ENCODE peak calls at places on chromosomes 11 and 22, in four cellular contexts. One of them, this sample, is unnamed.

GRCh38 chr11:120137611-120138521 is at the start of gene TRIM29:
- DNase-seq in psoas muscle: no peak
- DNase-seq in occipital lobe: no peak
- DNase-seq in SK-MEL-5: no peak
- DNase-seq in this sample: peak; percentile 2

GRCh38 chr11:3030289-3031070 is 26.7 kb downstream of the CARS1 start:
- DNase-seq in occipital lobe: no peak
- DNase-seq in psoas muscle: no peak
- DNase-seq in SK-MEL-5: no peak
- DNase-seq in this sample: no peak

GRCh38 chr22:28034760-28035401 is 115.8 kb upstream of the PITPNB start:
- DNase-seq in psoas muscle: peak; percentile 95
- DNase-seq in occipital lobe: peak; percentile 81
- DNase-seq in SK-MEL-5: no peak
- DNase-seq in this sample: peak; percentile 92

GRCh38 chr11:67674442-67674871 is at the start of gene ALDH3B2:
- DNase-seq in psoas muscle: no peak
- DNase-seq in SK-MEL-5: no peak
- DNase-seq in occipital lobe: no peak
- DNase-seq in this sample: no peak

GRCh38 chr11:2480874-2481220 is 36.0 kb downstream of the KCNQ1 start:
- DNase-seq in occipital lobe: no peak
- DNase-seq in SK-MEL-5: no peak
- DNase-seq in psoas muscle: no peak
- DNase-seq in this sample: no peak

GRCh38 chr11:34521265-34521664 is 7.7 kb upstream of the ELF5 start:
- DNase-seq in occipital lobe: no peak
- DNase-seq in SK-MEL-5: no peak
- DNase-seq in psoas muscle: no peak
- DNase-seq in this sample: no peak

GRCh38 chr11:1227551-1228182 is 4.8 kb downstream of the MUC5B start:
- DNase-seq in psoas muscle: peak; percentile 44
- DNase-seq in SK-MEL-5: no peak
- DNase-seq in occipital lobe: no peak
- DNase-seq in this sample: peak; percentile 8

GRCh38 chr11:76699461-76700091 is 29.0 kb upstream of the LRRC32 start:
- DNase-seq in psoas muscle: no peak
- DNase-seq in SK-MEL-5: no peak
- DNase-seq in occipital lobe: no peak
- DNase-seq in this sample: no peak

GRCh38 chr11:35590412-35590811 is 27.8 kb upstream of the FJX1 start:
- DNase-seq in occipital lobe: no peak
- DNase-seq in psoas muscle: no peak
- DNase-seq in SK-MEL-5: no peak
- DNase-seq in this sample: no peak

GRCh38 chr11:2196970-2197770 is 25.6 kb upstream of the TH start:
- DNase-seq in SK-MEL-5: peak; percentile 67
- DNase-seq in occipital lobe: peak; percentile 14
- DNase-seq in psoas muscle: peak; percentile 79
- DNase-seq in this sample: peak; percentile 76

GRCh38 chr22:29314537-29315285 is 786 bp downstream of the RASL10A start:
- DNase-seq in occipital lobe: no peak
- DNase-seq in SK-MEL-5: no peak
- DNase-seq in psoas muscle: peak; percentile 54
- DNase-seq in this sample: no peak

GRCh38 chr22:28674121-28674563 is 5.5 kb downstream of the TTC28 start:
- DNase-seq in SK-MEL-5: no peak
- DNase-seq in psoas muscle: no peak
- DNase-seq in occipital lobe: no peak
- DNase-seq in this sample: no peak

This sample was measured in heart right ventricle.